ENCODE peak calls at places on chromosomes 12 and 14, in nine cellular contexts. V is ureter; Z is right cardiac atrium; W is GDM1; X is mesothelial cell of epicardium; E is stimulated activated CD4-positive, alpha-beta T cell treated with anti-CD3 and anti-CD28 coated beads, Interleukin-15, amount 100 ng/mL, for 1 hour; R is OCI-LY7; S is HAP-1; H is GM06990. C is an unnamed sample.

GRCh38 chr12:93173178-93173957 is 204.4 kb upstream of the NUDT4 start:
- DNase-seq in V (no peak), Z (no peak), W (no peak), X (no peak), E (no peak), R (no peak), S (no peak), H (no peak), C (no peak)

GRCh38 chr12:76236640-76237039 is 111.6 kb downstream of the BBS10 start:
- DNase-seq in V (no peak), Z (no peak), W (no peak), X (no peak), E (no peak), R (no peak), S (no peak), H (no peak), C (no peak)

GRCh38 chr12:49019435-49020317 is 1.1 kb upstream of the PRKAG1 start:
- DNase-seq in V (no peak), Z (no peak), W (peak; percentile 58), X (no peak), E (no peak), R (peak; percentile 72), S (peak; percentile 67), H (no peak), C (peak; percentile 36)

GRCh38 chr14:48086516-48086915 is 411.1 kb upstream of the MDGA2 start:
- DNase-seq in V (no peak), Z (no peak), W (no peak), X (no peak), E (no peak), R (no peak), S (no peak), H (no peak), C (no peak)

GRCh38 chr12:14399871-14400270 is 34.4 kb downstream of the ATF7IP start:
- DNase-seq in V (no peak), Z (no peak), W (no peak), X (no peak), E (no peak), R (no peak), S (no peak), H (no peak), C (no peak)

GRCh38 chr12:117847371-117847770 is 121.4 kb downstream of the KSR2 start:
- DNase-seq in V (no peak), Z (no peak), W (no peak), X (no peak), E (no peak), R (no peak), S (no peak), H (no peak), C (no peak)

GRCh38 chr12:114528766-114529165 is 122.8 kb upstream of the TBX5 start:
- DNase-seq in V (no peak), Z (no peak), W (no peak), X (no peak), E (no peak), R (no peak), S (no peak), H (no peak), C (no peak)

GRCh38 chr12:121550974-121551631 is 29.7 kb downstream of the KDM2B start:
- DNase-seq in V (no peak), Z (no peak), W (no peak), X (no peak), E (no peak), R (no peak), S (no peak), H (no peak), C (no peak)

GRCh38 chr14:54529811-54530210 is 20.1 kb downstream of the CGRRF1 start:
- DNase-seq in V (no peak), Z (no peak), W (no peak), X (no peak), E (no peak), R (no peak), S (peak; percentile 66), H (no peak), C (no peak)

GRCh38 chr14:89719371-89720075 is 235.0 kb downstream of the EFCAB11 start:
- DNase-seq in V (no peak), Z (no peak), W (peak; percentile 72), X (no peak), E (no peak), R (no peak), S (no peak), H (no peak), C (no peak)

GRCh38 chr12:51368640-51369517 is 22.3 kb downstream of the GALNT6 start:
- DNase-seq in V (peak; percentile 51), Z (peak; percentile 54), W (peak; percentile 99), X (no peak), E (peak; percentile 71), R (peak; percentile 95), S (no peak), H (peak; percentile 88), C (no peak)

GRCh38 chr14:104316121-104316722 is 177.8 kb downstream of the KIF26A start:
- DNase-seq in V (peak; percentile 26), Z (peak; percentile 37), W (no peak), X (peak; percentile 21), E (no peak), R (no peak), S (no peak), H (no peak), C (no peak)

GRCh38 chr12:3216726-3217682 is 139.8 kb downstream of the TSPAN9 start:
- DNase-seq in V (peak; percentile 64), Z (peak; percentile 63), W (no peak), X (no peak), E (no peak), R (no peak), S (no peak), H (no peak), C (no peak)

GRCh38 chr12:132160016-132160415 is 15.8 kb downstream of the NOC4L start:
- DNase-seq in V (no peak), Z (peak; percentile 50), W (no peak), X (no peak), E (no peak), R (no peak), S (no peak), H (no peak), C (no peak)